ENCODE peak calls at places on chromosomes 4 and X, in eight cellular contexts. R, P, I, W, O, K, J and G are unnamed samples.

GRCh38 chrX:153301746-153302145 is 19.8 kb downstream of the PNMA6F start:
- DNase-seq in P (no peak), I (no peak), R (no peak), W (no peak), J (no peak), K (no peak), O (no peak), G (no peak)

GRCh38 chrX:19705196-19705769 is 182.1 kb downstream of the SH3KBP1 start:
- DNase-seq in J (no peak), K (no peak), P (no peak), I (no peak), O (no peak), W (no peak), R (no peak), G (no peak)

GRCh38 chr4:123558865-123559264 is 162.3 kb downstream of the SPRY1 start:
- DNase-seq in K (no peak), R (no peak), P (no peak), J (no peak), I (no peak), O (no peak), W (no peak), G (no peak)

GRCh38 chr4:72569719-72570235 is 756 bp upstream of the ADAMTS3 start:
- DNase-seq in J (no peak), K (no peak), I (peak), R (no peak), P (no peak), W (no peak), O (no peak), G (no peak)

GRCh38 chr4:82785248-82786003 is 13.2 kb downstream of the SCD5 start:
- DNase-seq in O (no peak), W (no peak), P (peak), K (no peak), J (no peak), I (peak), R (no peak), G (peak)

GRCh38 chr4:161815841-161816240 is 348.0 kb downstream of the FSTL5 start:
- DNase-seq in W (no peak), I (no peak), R (no peak), J (no peak), K (no peak), P (no peak), O (no peak), G (no peak)

GRCh38 chr4:186557061-186557460 is 1.7 kb upstream of the MTNR1A start:
- DNase-seq in O (no peak), J (peak), I (no peak), R (no peak), W (no peak), P (no peak), K (no peak), G (no peak)

GRCh38 chr4:139241086-139241783 is 38.8 kb downstream of the MGARP start:
- DNase-seq in K (no peak), I (no peak), O (no peak), R (no peak), W (no peak), J (no peak), P (no peak), G (no peak)

GRCh38 chrX:6052111-6052745 is 176.4 kb downstream of the NLGN4X start:
- DNase-seq in I (no peak), J (peak), K (peak), P (no peak), O (no peak), W (no peak), R (no peak), G (no peak)

GRCh38 chrX:53287493-53288138 is 6.2 kb upstream of the IQSEC2 start:
- DNase-seq in R (no peak), I (no peak), P (peak), W (no peak), K (peak), J (peak), O (peak), G (no peak)

GRCh38 chrX:84186603-84187358 is 1.2 kb downstream of the RPS6KA6 start:
- DNase-seq in P (no peak), R (no peak), O (peak), W (no peak), J (peak), K (no peak), I (no peak), G (no peak)